ENCODE peak calls at places on chromosomes 11 and 22, in seven cellular contexts. A, O, Z, B, G, X and N are unnamed samples.

GRCh38 chr11:69102732-69103615 is 52.8 kb upstream of the SMIM38 start:
- DNase-seq in A (peak; percentile 18), O (no peak), Z (no peak), B (no peak), G (no peak), X (no peak), N (no peak)

GRCh38 chr11:69300124-69301032 is 6.4 kb downstream of the MYEOV start:
- DNase-seq in A (no peak), O (peak; percentile 56), Z (no peak), B (no peak), G (no peak), X (no peak), N (no peak)

GRCh38 chr11:86192858-86193257 is 51.7 kb upstream of the EED start:
- DNase-seq in A (no peak), O (no peak), Z (no peak), B (no peak), G (no peak), X (no peak), N (no peak)

GRCh38 chr11:132022285-132022684 is 651.9 kb downstream of the NTM start:
- DNase-seq in A (no peak), O (no peak), Z (no peak), B (no peak), G (no peak), X (no peak), N (no peak)

GRCh38 chr11:14677146-14677545 is 33.5 kb downstream of the PDE3B start:
- DNase-seq in A (no peak), O (no peak), Z (no peak), B (no peak), G (no peak), X (no peak), N (no peak)

GRCh38 chr11:46991391-46991790 is 54.8 kb downstream of the CSTPP1 start:
- DNase-seq in A (no peak), O (no peak), Z (no peak), B (no peak), G (no peak), X (no peak), N (no peak)

GRCh38 chr11:61645179-61645868 is 34.9 kb upstream of the DAGLA start:
- DNase-seq in A (no peak), O (no peak), Z (no peak), B (no peak), G (no peak), X (no peak), N (no peak)

GRCh38 chr11:19766206-19766605 is 53.6 kb downstream of the NAV2 start:
- DNase-seq in A (peak; percentile 30), O (peak; percentile 32), Z (no peak), B (no peak), G (peak; percentile 52), X (no peak), N (no peak)

GRCh38 chr11:798093-798713 is at the start of gene SLC25A22:
- DNase-seq in A (peak; percentile 85), O (peak; percentile 68), Z (peak; percentile 85), B (peak; percentile 83), G (peak; percentile 74), X (peak; percentile 71), N (peak; percentile 57)

GRCh38 chr11:93528252-93528651 is 14.9 kb downstream of the SMCO4 start:
- DNase-seq in A (no peak), O (no peak), Z (no peak), B (peak; percentile 32), G (no peak), X (peak; percentile 44), N (no peak)

GRCh38 chr11:83238111-83238510 is 44.6 kb downstream of the ANKRD42 start:
- DNase-seq in A (no peak), O (no peak), Z (no peak), B (no peak), G (no peak), X (no peak), N (no peak)

GRCh38 chr22:27240298-27240885 is 561.2 kb downstream of the MN1 start:
- DNase-seq in A (no peak), O (no peak), Z (no peak), B (no peak), G (no peak), X (no peak), N (no peak)

GRCh38 chr22:20581503-20582170 is 74.2 kb downstream of the MED15 start:
- DNase-seq in A (no peak), O (no peak), Z (no peak), B (no peak), G (no peak), X (no peak), N (no peak)

GRCh38 chr22:46036558-46037408 is 59.8 kb upstream of the WNT7B start:
- DNase-seq in A (peak; percentile 83), O (no peak), Z (peak; percentile 58), B (no peak), G (no peak), X (no peak), N (no peak)

GRCh38 chr22:31646186-31647019 is 15.6 kb downstream of the PISD start:
- DNase-seq in A (peak; percentile 86), O (peak; percentile 95), Z (no peak), B (no peak), G (peak; percentile 95), X (no peak), N (no peak)

DNA sequence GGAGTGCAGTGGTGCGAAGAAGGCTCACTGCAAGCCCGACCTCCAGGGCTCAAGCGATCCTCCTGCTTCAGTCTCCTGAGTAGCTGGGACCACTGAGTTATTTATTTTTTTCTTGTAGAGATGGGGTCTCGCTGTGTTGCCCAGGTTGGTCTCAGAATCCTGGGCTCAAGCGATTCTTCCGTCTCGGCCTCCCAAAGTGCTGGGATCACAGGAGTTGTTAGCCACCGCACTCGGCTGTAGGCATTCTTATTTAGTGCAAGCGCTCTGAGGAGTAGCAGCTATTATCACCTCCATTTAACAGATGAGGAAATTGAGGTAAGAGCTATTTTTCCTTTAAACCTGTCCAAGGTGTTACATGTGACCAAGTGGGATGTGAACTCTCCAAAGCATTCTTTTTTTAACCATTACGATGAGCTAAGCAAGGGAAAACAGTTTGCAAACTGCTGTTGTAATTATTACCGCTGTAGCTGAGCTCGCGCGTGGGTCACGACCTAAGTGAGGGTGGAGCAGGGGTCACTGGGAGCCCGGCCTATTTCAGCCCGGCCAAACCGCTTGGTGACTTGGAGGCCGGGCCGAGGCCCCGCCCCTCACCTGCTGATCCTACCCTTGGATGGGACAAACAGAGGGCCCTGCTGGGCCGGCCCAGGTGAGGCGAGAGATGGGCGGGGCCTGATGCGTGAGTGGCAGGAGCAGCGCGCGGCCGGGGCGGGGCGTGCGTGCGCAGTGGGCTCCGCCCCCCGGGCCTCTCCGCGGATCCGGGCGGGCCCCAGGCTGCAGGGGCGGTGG is 449 bp upstream of the KREMEN1 start:
- DNase-seq in A (peak; percentile 96), O (peak; percentile 32), Z (peak; percentile 98), B (peak; percentile 88), G (peak; percentile 57), X (peak; percentile 86), N (peak; percentile 63)
- H3K4me3 ChIP-seq in A (no peak overlapping the region), O (peak overlapping the region; percentile 36), Z (peak overlapping the region; percentile 67), B (peak overlapping the region; percentile 82), G (peak overlapping the region; percentile 48), X (peak overlapping the region; percentile 92), N (peak overlapping the region; percentile 44)

DNA sequence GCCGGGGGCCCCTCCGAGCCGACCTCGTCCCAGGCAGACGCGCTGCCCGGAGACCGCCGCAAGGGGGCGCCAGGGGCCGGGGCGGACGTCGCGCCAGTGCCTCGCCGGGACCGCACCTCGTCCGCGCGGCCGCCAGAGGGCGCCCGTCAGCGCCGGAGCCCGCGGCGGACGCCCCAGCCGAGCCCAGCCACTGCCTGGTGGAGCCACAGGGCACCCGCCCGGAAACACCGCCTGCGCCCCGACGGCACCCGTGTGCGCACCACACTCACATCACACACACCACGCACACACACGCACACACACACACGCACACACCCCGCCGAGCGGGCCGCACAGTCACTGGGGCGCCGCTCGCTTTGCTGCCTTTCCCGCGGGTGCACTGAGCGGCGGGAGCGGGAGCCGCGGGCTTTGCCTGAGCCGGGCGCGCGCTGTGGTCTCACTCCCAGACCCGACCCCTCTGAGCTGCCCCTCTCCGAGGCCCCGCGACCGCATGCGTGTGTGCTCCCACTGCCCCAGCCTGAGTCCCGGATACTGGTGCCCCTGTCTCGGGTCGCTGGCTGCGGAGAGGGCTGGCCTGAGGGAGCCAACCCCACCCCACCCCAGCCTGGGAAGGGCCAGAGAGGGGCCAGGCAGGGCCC is 449.3 kb downstream of the OPCML start:
- DNase-seq in A (peak; percentile 74), O (peak; percentile 5), Z (peak; percentile 77), B (peak; percentile 75), G (peak; percentile 38), X (no peak), N (peak; percentile 73)
- H3K4me3 ChIP-seq in A (peak overlapping the region; percentile 41), O (peak overlapping the region; percentile 19), Z (peak overlapping the region; percentile 44), B (peak overlapping the region; percentile 29), G (peak overlapping the region; percentile 32), X (peak overlapping the region; percentile 7), N (peak overlapping the region; percentile 52)

GRCh38 chr11:27934830-27935145 is 173.2 kb downstream of the KIF18A start:
- DNase-seq in A (peak; percentile 89), O (peak; percentile 95), Z (no peak), B (no peak), G (peak; percentile 93), X (no peak), N (no peak)
- H3K4me3 ChIP-seq in A (no peak overlapping the region), O (no peak overlapping the region), Z (no peak overlapping the region), B (no peak overlapping the region), G (no peak overlapping the region), X (no peak overlapping the region), N (no peak overlapping the region)

GRCh38 chr22:41996826-41997225 is 1.8 kb upstream of the WBP2NL start:
- DNase-seq in A (no peak), O (no peak), Z (no peak), B (no peak), G (no peak), X (no peak), N (no peak)

GRCh38 chr22:42000466-42000865 is 1.9 kb downstream of the WBP2NL start:
- DNase-seq in A (no peak), O (no peak), Z (no peak), B (no peak), G (no peak), X (no peak), N (no peak)

GRCh38 chr22:42001127-42001526 is 2.5 kb downstream of the WBP2NL start:
- DNase-seq in A (no peak), O (no peak), Z (no peak), B (no peak), G (peak; percentile 13), X (no peak), N (no peak)

GRCh38 chr22:42001706-42002105 is 3.1 kb downstream of the WBP2NL start:
- DNase-seq in A (no peak), O (no peak), Z (no peak), B (no peak), G (no peak), X (no peak), N (no peak)

DNA sequence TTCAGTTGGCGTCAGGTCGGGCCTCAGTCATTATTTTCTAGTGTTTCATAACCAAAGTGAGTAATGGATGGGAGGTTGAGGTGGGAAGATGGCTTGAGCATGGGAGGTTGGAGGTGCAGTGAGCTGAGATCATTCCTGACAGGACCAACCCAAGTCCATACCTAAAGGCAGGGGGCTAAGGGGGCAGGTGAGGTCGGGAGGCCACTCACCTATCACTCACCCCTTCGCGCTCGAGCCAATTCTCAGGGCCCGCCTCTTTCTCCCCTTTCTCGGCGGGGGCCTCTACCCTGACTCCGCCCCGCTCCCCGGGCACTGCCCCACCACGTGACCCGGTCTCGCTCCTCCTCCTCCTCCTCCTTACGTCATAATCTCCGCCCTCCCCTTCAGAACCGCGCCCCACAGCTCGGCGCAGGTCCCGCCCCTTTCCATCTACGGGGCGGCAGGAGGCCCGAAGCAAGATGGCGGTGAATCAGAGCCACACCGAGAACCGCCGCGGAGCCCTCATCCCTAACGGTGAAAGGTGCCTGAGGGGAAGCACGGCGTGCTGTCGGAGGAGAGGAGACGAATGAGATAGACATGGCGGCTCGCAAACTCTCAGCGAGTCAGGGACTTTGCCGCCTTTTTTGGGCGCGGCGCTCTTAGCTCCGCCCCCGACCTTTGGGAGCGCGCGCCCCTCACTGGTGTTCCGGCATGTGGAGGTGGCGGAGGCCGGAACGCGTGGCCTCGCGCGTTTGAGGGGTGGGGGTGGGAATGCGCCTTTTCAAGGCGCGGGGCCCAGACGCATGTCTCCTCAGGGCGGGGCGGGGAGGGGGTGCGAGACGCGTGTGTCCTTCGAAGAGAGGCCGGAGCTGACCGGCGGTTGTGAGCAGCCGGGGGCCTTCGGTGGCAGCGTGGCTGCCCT is at the start of gene WBP2NL:
- DNase-seq in A (no peak), O (peak; percentile 80), Z (peak; percentile 92), B (peak; percentile 79), G (peak; percentile 80), X (peak; percentile 83), N (peak; percentile 82)
- H3K4me3 ChIP-seq in A (no peak within 1 kb of the TSS), O (peak within 1 kb of the TSS; percentile 44), Z (peak within 1 kb of the TSS; percentile 51), B (peak within 1 kb of the TSS; percentile 35), G (peak within 1 kb of the TSS; percentile 55), X (peak within 1 kb of the TSS; percentile 39), N (peak within 1 kb of the TSS; percentile 71)